ENCODE peak calls at places on chromosomes 6 and 20, in seven cellular contexts. Y, U, T, X, W, P and A are unnamed samples. For H3K4me1, the result is how much of the 10 kb centered on the place peaks cover.

GRCh38 chr6:27777614-27778355 is 134.4 kb downstream of the OR2B2 start:
- DNase-seq in Y (no peak), U (no peak), T (no peak), X (no peak), W (no peak), P (no peak), A (no peak)

GRCh38 chr6:28871335-28872156 is 52.2 kb downstream of the TRIM27 start:
- DNase-seq in Y (no peak), U (no peak), T (no peak), X (no peak), W (no peak), P (no peak), A (no peak)

GRCh38 chr6:31738048-31738979 is 1.5 kb upstream of the MSH5 start:
- DNase-seq in Y (peak), U (peak), T (peak), X (peak), W (no peak), P (no peak), A (no peak)

GRCh38 chr6:79215233-79215824 is 19.2 kb downstream of the HMGN3 start:
- DNase-seq in Y (no peak), U (no peak), T (no peak), X (no peak), W (no peak), P (no peak), A (no peak)

GRCh38 chr20:23835716-23836115 is 9.2 kb upstream of the CST2 start:
- DNase-seq in Y (no peak), U (no peak), T (no peak), X (no peak), W (no peak), P (no peak), A (no peak)

GRCh38 chr20:20604907-20605306 is 107.5 kb downstream of the RALGAPA2 start:
- DNase-seq in Y (no peak), U (no peak), T (no peak), X (no peak), W (no peak), P (no peak), A (no peak)

GRCh38 chr20:8858181-8858794 is 210.6 kb upstream of the PLCB4 start:
- DNase-seq in Y (no peak), U (no peak), T (no peak), X (no peak), W (no peak), P (no peak), A (no peak)

GRCh38 chr20:35320396-35321126 is 28.3 kb upstream of the FAM83C start:
- DNase-seq in Y (no peak), U (no peak), T (no peak), X (no peak), W (no peak), P (no peak), A (no peak)

GRCh38 chr6:14258117-14258516 is 140.5 kb downstream of the CD83 start:
- DNase-seq in Y (no peak), U (no peak), T (no peak), X (no peak), W (no peak), P (no peak), A (no peak)

GRCh38 chr20:22776369-22776768 is 192.0 kb upstream of the FOXA2 start:
- DNase-seq in Y (no peak), U (no peak), T (no peak), X (no peak), W (no peak), P (no peak), A (no peak)

GRCh38 chr6:148842631-148843030 is 95.8 kb downstream of the UST start:
- DNase-seq in Y (no peak), U (no peak), T (no peak), X (no peak), W (no peak), P (no peak), A (no peak)

GRCh38 chr6:15736023-15736696 is 73.3 kb upstream of the DTNBP1 start:
- DNase-seq in Y (no peak), U (no peak), T (no peak), X (no peak), W (no peak), P (no peak), A (no peak)

GRCh38 chr20:2708665-2709064 is 16.1 kb downstream of the EBF4 start:
- DNase-seq in Y (no peak), U (no peak), T (no peak), X (no peak), W (no peak), P (no peak), A (no peak)

GRCh38 chr20:45626540-45626939 is 3.0 kb upstream of the WFDC10A start:
- DNase-seq in Y (no peak), U (no peak), T (no peak), X (no peak), W (no peak), P (no peak), A (no peak)

DNA sequence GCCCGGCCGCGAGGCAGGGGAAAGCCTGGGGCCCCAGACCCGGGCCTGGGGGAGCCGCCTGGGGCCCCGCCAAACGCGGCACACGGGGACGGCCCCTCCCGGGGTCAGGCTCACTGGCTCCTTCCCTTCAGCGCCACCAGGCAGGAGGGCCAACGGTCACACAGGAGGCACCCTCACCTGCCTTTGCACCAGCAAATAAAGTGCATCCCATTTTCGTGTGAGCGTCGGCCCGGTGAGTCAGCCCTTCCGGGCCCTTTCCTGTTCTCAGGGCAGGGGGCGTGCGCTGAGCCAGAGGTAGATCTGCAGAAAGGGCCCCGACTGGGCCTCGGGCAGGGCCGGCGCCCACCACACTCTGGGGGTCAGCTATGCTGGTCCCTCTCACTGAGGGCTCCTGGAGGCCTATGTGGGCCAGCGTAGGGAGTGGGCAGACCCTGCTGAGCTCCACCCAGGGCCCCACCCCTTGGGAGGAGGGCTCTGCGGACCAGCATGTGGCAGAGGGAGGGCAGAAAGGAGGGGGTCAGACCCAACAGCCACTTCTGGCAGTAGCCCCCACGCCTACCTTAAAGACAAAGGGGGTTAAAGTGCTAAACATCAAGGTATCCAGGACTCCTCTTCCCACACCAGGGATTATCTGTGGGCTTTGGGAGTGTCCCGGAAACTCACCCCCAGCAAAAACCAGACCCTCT is 931 bp upstream of the UCKL1 start:
- DNase-seq in Y (peak), U (no peak), T (peak), X (peak), W (peak), P (peak), A (no peak)
- H3K4me1 ChIP-seq in Y (under half), U (under half), T (under half), X (under half), W (under half), P (half or more), A (under half)

DNA sequence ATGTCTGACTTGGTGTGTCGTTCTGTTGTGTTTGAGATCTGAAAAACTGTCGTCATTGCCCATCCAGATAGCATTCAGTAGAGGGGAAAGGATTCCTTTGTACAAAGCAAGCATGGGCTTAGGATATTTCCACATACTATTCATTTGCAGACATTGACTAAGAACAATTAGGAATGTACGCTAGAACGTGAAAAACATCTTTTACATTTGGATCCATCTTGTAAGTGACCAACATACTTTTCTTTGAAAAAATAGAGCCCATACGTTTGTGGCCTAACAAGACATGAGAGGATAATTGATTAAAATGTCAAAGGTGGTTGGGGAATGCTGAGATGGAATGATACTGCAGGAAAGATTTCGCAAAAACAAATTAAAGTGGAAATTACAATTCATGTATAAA is 225.8 kb upstream of the QKI start:
- DNase-seq in Y (no peak), U (no peak), T (no peak), X (no peak), W (no peak), P (no peak), A (no peak)
- H3K27ac ChIP-seq in Y (no peak), U (no peak), T (no peak), X (no peak), W (no peak), P (no peak), A (no peak)

DNA sequence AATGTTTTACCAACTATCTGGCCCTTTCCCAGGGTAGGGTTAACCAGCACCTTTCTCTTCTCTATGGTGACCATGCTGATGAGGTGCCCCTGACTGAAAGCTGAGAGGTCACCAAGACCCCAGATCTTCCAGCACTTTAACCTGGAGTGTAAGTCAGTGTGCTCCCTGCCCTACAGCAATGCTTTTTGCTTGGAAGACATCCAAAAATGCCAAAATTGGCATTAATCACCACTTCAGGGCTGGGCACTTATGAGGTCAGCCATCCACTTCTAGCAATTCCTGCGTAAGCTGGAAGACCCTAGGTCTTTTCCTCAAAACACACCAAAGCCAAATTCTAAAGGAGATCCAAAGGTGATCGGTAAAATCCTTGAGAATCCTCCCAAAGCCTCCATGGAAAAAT is 81.2 kb upstream of the LOC128125822 start:
- DNase-seq in Y (no peak), U (no peak), T (no peak), X (no peak), W (no peak), P (no peak), A (no peak)
- H3K4me1 ChIP-seq in Y (under half), U (under half), T (under half), X (under half), W (under half), P (under half), A (under half)

DNA sequence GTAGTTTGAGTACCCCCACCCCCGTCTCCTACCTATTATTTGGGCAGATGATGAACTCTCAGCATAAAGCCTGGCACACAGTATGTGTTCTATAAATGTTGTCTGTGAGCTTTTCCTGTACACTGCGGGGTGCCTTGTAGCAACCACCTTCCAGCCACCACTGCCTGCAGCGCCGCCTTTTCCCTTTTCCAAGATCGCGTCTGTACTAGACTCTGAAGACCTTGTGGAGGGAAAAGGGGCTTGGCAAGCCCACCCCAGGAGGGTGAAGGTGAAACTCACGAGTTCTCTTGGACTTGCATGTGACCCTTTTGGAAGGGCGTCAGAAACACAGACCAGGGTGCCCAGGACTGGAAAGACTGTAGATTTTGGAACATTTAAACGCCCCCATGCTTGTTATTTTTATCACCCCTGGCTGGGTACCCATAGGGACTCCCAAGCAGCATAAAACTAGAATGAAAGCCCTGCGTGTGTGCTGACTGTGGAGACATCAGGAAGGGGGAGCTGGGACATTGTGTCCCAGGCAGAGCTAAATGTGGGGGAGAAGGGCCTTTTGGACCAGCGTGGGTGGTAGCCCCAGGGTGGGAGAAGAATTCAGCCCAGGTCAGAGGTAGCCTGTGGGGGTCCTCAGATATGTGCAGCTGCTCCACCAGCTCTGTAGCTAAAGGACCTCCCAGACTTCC is 8.3 kb downstream of the BAK1 start:
- DNase-seq in Y (no peak), U (no peak), T (no peak), X (no peak), W (no peak), P (no peak), A (no peak)
- H3K27ac ChIP-seq in Y (peak), U (peak), T (peak), X (peak), W (peak), P (peak), A (no peak)

GRCh38 chr6:85641522-85641915 is 1.2 kb downstream of the SYNCRIP start:
- DNase-seq in Y (no peak), U (no peak), T (no peak), X (no peak), W (no peak), P (no peak), A (no peak)

GRCh38 chr6:85644374-85644762 is 1.7 kb upstream of the SYNCRIP start:
- DNase-seq in Y (no peak), U (no peak), T (no peak), X (no peak), W (no peak), P (no peak), A (no peak)

GRCh38 chr6:85643530-85644373 is 1.1 kb upstream of the SYNCRIP start:
- DNase-seq in Y (peak), U (peak), T (peak), X (peak), W (peak), P (peak), A (peak)

GRCh38 chr6:85641916-85642773 is 541 bp downstream of the SYNCRIP start:
- DNase-seq in Y (peak), U (peak), T (peak), X (peak), W (peak), P (peak), A (no peak)

DNA sequence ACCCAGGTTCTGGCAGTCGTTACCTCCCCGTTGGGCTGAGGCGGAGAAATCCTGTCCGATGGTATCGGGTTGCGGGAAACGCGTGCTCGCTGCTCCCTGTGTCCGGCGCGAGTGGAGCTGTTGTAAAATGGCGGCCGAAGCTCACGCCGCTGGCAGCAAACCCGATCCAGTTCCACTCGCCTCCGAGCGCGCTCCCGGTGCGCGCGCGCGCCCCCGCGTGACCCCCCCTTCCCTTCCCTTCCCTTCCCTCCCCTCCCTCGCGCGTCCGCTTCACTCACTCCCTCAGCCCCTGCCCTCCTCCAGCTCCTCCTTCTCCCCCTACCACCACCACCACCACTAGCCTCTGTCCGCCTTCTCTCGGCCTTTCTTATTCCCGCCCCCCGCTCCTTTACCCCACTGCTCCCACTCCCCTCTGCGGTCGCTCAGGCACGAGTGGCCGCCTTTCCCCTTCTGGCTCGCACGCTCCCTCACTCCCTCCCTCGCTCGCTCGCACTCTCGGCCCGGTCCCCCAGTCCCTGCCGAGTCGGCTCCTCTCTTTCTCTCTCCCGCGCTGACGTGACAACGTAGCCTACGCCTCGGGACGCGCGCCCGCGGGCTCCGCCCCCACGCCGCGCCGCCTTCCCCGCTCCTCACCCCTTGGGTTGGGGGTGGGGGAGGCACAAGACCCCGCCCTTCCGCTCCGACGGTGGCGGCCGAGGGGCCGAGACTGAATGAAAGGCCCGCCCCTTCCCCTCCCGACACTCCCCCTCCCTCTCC is at the start of gene SYNCRIP:
- DNase-seq in Y (peak), U (peak), T (peak), X (peak), W (peak), P (peak), A (peak)
- H3K4me1 ChIP-seq in Y (under half), U (under half), T (under half), X (under half), W (under half), P (under half), A (under half)

GRCh38 chr6:42403831-42404230 is 47.9 kb downstream of the TRERF1 start:
- DNase-seq in Y (peak), U (no peak), T (no peak), X (no peak), W (no peak), P (no peak), A (no peak)

GRCh38 chr6:42402184-42402583 is 49.5 kb downstream of the TRERF1 start:
- DNase-seq in Y (peak), U (no peak), T (no peak), X (no peak), W (no peak), P (no peak), A (no peak)

GRCh38 chr6:42405025-42405424 is 46.7 kb downstream of the TRERF1 start:
- DNase-seq in Y (peak), U (no peak), T (no peak), X (no peak), W (no peak), P (no peak), A (no peak)

GRCh38 chr6:42404494-42404893 is 47.2 kb downstream of the TRERF1 start:
- DNase-seq in Y (peak), U (no peak), T (no peak), X (no peak), W (peak), P (no peak), A (no peak)

GRCh38 chr6:42403415-42403814 is 48.3 kb downstream of the TRERF1 start:
- DNase-seq in Y (peak), U (no peak), T (no peak), X (no peak), W (peak), P (no peak), A (no peak)
- H3K27ac ChIP-seq in Y (no peak), U (no peak), T (no peak), X (peak), W (peak), P (no peak), A (no peak)

GRCh38 chr6:87653074-87653962 is 48.7 kb downstream of the AKIRIN2 start:
- DNase-seq in Y (no peak), U (no peak), T (no peak), X (no peak), W (no peak), P (no peak), A (no peak)
- H3K4me1 ChIP-seq in Y (under half), U (under half), T (under half), X (under half), W (under half), P (under half), A (under half)